ENCODE peak calls at places on chromosome 12, in ten cellular contexts. U is NCI-H1930, T is T-helper 9 cell, F is GM06990, O is AML-193, B is RPMI7951, V is amygdala, X is lower lobe of right lung, W is foreskin fibroblast, E is AG10803. K is an unnamed sample.

GRCh38 chr12:52119398-52120254 is 40.1 kb downstream of the SMIM41 start:
- DNase-seq in V (no peak), T (peak), X (no peak), U (peak), B (no peak), E (no peak), W (no peak), O (peak), F (peak), K (no peak)

GRCh38 chr12:94965982-94966381 is 37.5 kb downstream of the NDUFA12 start:
- DNase-seq in E (no peak), W (no peak), U (no peak), O (no peak), V (no peak), B (no peak), X (no peak), F (no peak), T (no peak), K (no peak)

GRCh38 chr12:51984657-51985056 is 22.1 kb upstream of the TAMALIN start:
- DNase-seq in T (no peak), F (no peak), B (no peak), O (no peak), W (no peak), E (no peak), V (no peak), U (no peak), X (no peak), K (no peak)

GRCh38 chr12:42564540-42564939 is 25.0 kb downstream of the PRICKLE1 start:
- DNase-seq in O (no peak), F (no peak), W (peak), X (no peak), B (peak), E (peak), U (no peak), T (no peak), V (no peak), K (peak)

GRCh38 chr12:132506730-132507538 is 17.0 kb downstream of the FBRSL1 start:
- DNase-seq in B (peak), T (peak), F (peak), U (no peak), W (peak), O (no peak), E (peak), V (peak), X (peak), K (peak)

GRCh38 chr12:27355486-27355885 is 22.9 kb downstream of the BMAL2 start:
- DNase-seq in E (no peak), F (no peak), X (no peak), W (no peak), O (no peak), U (no peak), B (no peak), V (no peak), T (no peak), K (no peak)

GRCh38 chr12:94867066-94867855 is 136.2 kb downstream of the NDUFA12 start:
- DNase-seq in W (no peak), V (no peak), T (no peak), U (no peak), E (no peak), X (no peak), O (no peak), B (peak), F (no peak), K (peak)

GRCh38 chr12:111842556-111843396 is 748 bp downstream of the MAPKAPK5 start:
- DNase-seq in F (no peak), E (peak), O (no peak), X (no peak), T (peak), V (no peak), U (no peak), B (peak), W (peak), K (no peak)

GRCh38 chr12:75560167-75560566 is 48.8 kb upstream of the KRR1 start:
- DNase-seq in X (no peak), E (peak), V (no peak), T (no peak), F (no peak), U (no peak), O (no peak), B (peak), W (peak), K (peak)

GRCh38 chr12:93990832-93991748 is 157.3 kb upstream of the PLXNC1 start:
- DNase-seq in X (no peak), F (no peak), W (peak), E (peak), O (no peak), T (no peak), B (peak), U (no peak), V (peak), K (peak)

GRCh38 chr12:71640316-71640715 is 23.3 kb downstream of the ZFC3H1 start:
- DNase-seq in O (no peak), V (no peak), W (no peak), T (no peak), F (no peak), E (no peak), X (no peak), U (no peak), B (no peak), K (no peak)

GRCh38 chr12:63978519-63978918 is 134.0 kb downstream of the SRGAP1 start:
- DNase-seq in V (no peak), B (peak), W (peak), X (no peak), E (peak), O (no peak), F (no peak), T (no peak), U (no peak), K (peak)

GRCh38 chr12:28026701-28027100 is 54.2 kb upstream of the PTHLH start:
- DNase-seq in W (peak), U (no peak), T (no peak), B (peak), X (no peak), F (no peak), E (peak), O (no peak), V (no peak), K (no peak)

GRCh38 chr12:56723352-56723751 is 1.7 kb downstream of the NACA start:
- DNase-seq in O (no peak), X (no peak), V (no peak), B (no peak), E (no peak), T (no peak), U (no peak), W (no peak), F (no peak), K (no peak)

GRCh38 chr12:54983536-54984102 is 943 bp downstream of the TESPA1 start:
- DNase-seq in X (no peak), F (no peak), O (no peak), T (no peak), V (no peak), B (no peak), E (no peak), U (no peak), W (no peak), K (no peak)

GRCh38 chr12:20549115-20549719 is 145.9 kb upstream of the SLCO1C1 start:
- DNase-seq in F (no peak), T (no peak), X (no peak), U (no peak), B (no peak), E (peak), O (no peak), W (peak), V (peak), K (peak)

GRCh38 chr12:4369548-4369947 is 10.0 kb downstream of the FGF23 start:
- DNase-seq in X (no peak), B (no peak), F (no peak), E (no peak), V (no peak), W (no peak), U (no peak), O (no peak), T (no peak), K (no peak)

GRCh38 chr12:132253698-132254480 is 75.5 kb downstream of the GALNT9 start:
- DNase-seq in F (no peak), T (no peak), E (no peak), V (no peak), U (no peak), O (no peak), W (no peak), B (no peak), X (peak), K (no peak)

GRCh38 chr12:107200394-107200793 is 107.0 kb upstream of the CRY1 start:
- DNase-seq in F (no peak), X (no peak), U (no peak), E (peak), V (no peak), O (no peak), B (peak), W (peak), T (no peak), K (peak)

K was measured in IMR-90.